ENCODE peak calls at places on chromosomes 13 and 19, in ten cellular contexts. U is left lung; M is naive thymus-derived CD4-positive, alpha-beta T cell; R is colonic mucosa; J is fibroblast of lung; E is right atrium auricular region; G is CD8-positive, alpha-beta memory T cell; L is AG09309; A is osteoblast; X is WERI-Rb-1. F is an unnamed sample.

GRCh38 chr13:99724633-99725517 is 223.6 kb downstream of the TM9SF2 start:
- DNase-seq in U (no peak), M (no peak), R (no peak), J (no peak), E (no peak), G (no peak), L (no peak), A (no peak), X (no peak), F (no peak)

GRCh38 chr19:5578094-5578846 is 10.5 kb upstream of the TINCR start:
- DNase-seq in U (peak), M (peak), R (peak), J (peak), E (no peak), G (peak), L (no peak), A (peak), X (peak), F (no peak)

GRCh38 chr13:46367622-46368327 is 19.3 kb downstream of the RUBCNL start:
- DNase-seq in U (no peak), M (no peak), R (no peak), J (peak), E (no peak), G (no peak), L (no peak), A (peak), X (no peak), F (no peak)

GRCh38 chr13:98386632-98387031 is 190.3 kb downstream of the STK24 start:
- DNase-seq in U (no peak), M (no peak), R (no peak), J (no peak), E (no peak), G (no peak), L (no peak), A (no peak), X (no peak), F (no peak)

GRCh38 chr13:24042710-24043440 is 117.6 kb upstream of the SPATA13 start:
- DNase-seq in U (no peak), M (no peak), R (no peak), J (no peak), E (no peak), G (no peak), L (no peak), A (no peak), X (no peak), F (no peak)

GRCh38 chr19:49073514-49074378 is 1.2 kb upstream of the KCNA7 start:
- DNase-seq in U (no peak), M (no peak), R (no peak), J (no peak), E (no peak), G (no peak), L (no peak), A (peak), X (peak), F (no peak)

GRCh38 chr13:38763446-38764381 is 76.8 kb downstream of the FREM2 start:
- DNase-seq in U (no peak), M (no peak), R (no peak), J (peak), E (no peak), G (no peak), L (no peak), A (peak), X (peak), F (peak)

GRCh38 chr13:48144413-48145035 is 49.6 kb upstream of the MED4 start:
- DNase-seq in U (peak), M (no peak), R (no peak), J (peak), E (peak), G (no peak), L (no peak), A (peak), X (no peak), F (no peak)

GRCh38 chr19:55447421-55448174 is 4.5 kb upstream of the SHISA7 start:
- DNase-seq in U (no peak), M (no peak), R (no peak), J (peak), E (no peak), G (no peak), L (no peak), A (peak), X (no peak), F (no peak)

GRCh38 chr19:8423821-8424223 is 10.7 kb downstream of the MARCHF2 start:
- DNase-seq in U (peak), M (no peak), R (peak), J (peak), E (peak), G (no peak), L (peak), A (peak), X (no peak), F (peak)

GRCh38 chr13:54934121-54934520 is 1905.5 kb downstream of the OLFM4 start:
- DNase-seq in U (no peak), M (no peak), R (no peak), J (no peak), E (no peak), G (no peak), L (no peak), A (no peak), X (no peak), F (no peak)

GRCh38 chr19:38977445-38978314 is 2.1 kb upstream of the FBXO17 start:
- DNase-seq in U (no peak), M (no peak), R (no peak), J (no peak), E (no peak), G (no peak), L (no peak), A (peak), X (no peak), F (no peak)

GRCh38 chr13:74219571-74219970 is 85.4 kb upstream of the KLF12 start:
- DNase-seq in U (no peak), M (no peak), R (no peak), J (no peak), E (no peak), G (no peak), L (no peak), A (no peak), X (no peak), F (no peak)

GRCh38 chr19:46741447-46741846 is 4.4 kb upstream of the FKRP start:
- DNase-seq in U (no peak), M (no peak), R (no peak), J (no peak), E (no peak), G (no peak), L (no peak), A (peak), X (no peak), F (no peak)

GRCh38 chr19:5172859-5173577 is 167.6 kb downstream of the PTPRS start:
- DNase-seq in U (no peak), M (no peak), R (no peak), J (peak), E (peak), G (no peak), L (peak), A (peak), X (no peak), F (peak)

GRCh38 chr19:54439174-54439851 is 9.7 kb upstream of the LENG8 start:
- DNase-seq in U (no peak), M (no peak), R (no peak), J (peak), E (no peak), G (no peak), L (no peak), A (peak), X (peak), F (no peak)

GRCh38 chr13:100544866-100545683 is 43.5 kb downstream of the GGACT start:
- DNase-seq in U (peak), M (no peak), R (no peak), J (no peak), E (no peak), G (no peak), L (no peak), A (peak), X (no peak), F (no peak)

GRCh38 chr19:1847684-1848398 is 442 bp downstream of the REXO1 start:
- DNase-seq in U (no peak), M (no peak), R (peak), J (peak), E (no peak), G (peak), L (no peak), A (peak), X (no peak), F (no peak)

GRCh38 chr19:55633866-55634265 is 6.9 kb upstream of the ZNF580 start:
- DNase-seq in U (no peak), M (no peak), R (no peak), J (no peak), E (no peak), G (no peak), L (no peak), A (peak), X (no peak), F (no peak)

GRCh38 chr19:44260343-44260681 is 626 bp downstream of the ZNF233 start:
- DNase-seq in U (no peak), M (no peak), R (peak), J (no peak), E (no peak), G (no peak), L (no peak), A (peak), X (no peak), F (no peak)
- H3K4me3 ChIP-seq in U (peak), M (no peak), R (peak), J (peak), E (peak), G (no peak), L (peak), A (peak), X (no peak), F (peak)

DNA sequence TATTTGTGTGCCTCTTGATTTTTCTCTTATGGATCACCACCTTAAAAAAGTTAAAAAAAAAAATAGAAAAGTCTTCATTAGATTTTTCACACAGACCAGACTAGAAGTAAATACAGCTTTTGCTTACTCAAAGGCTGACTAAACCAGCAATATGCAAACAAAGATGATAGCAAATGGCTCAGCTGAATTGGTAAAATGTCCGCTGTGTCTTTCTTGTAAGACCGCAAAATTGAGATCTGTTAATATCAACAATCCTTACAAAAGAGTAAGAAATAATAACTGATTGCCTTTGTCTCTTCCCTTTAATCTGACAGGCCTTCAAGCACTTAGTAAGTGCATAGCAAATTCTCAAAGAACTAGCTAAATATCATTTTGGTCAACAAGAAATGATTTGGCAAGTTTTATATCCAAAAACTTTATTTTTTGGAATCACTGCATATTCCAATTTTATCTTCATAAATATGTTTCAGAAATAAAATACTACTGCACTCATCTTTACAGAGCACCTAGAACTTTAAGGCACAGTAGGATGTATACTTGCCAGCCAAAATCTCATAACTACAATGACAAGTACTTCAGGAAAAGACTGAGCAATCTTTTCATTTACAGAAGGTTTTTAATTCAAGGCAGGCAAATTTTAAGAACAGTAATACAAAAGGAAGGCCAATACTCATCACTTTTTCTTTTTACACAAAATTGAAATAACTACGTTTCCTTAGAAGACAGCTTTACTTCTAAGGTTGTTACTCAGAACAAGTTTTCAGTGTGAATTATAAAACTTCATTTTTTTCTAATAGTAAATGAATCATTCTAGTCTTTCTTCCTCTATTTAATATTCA is 1.2 kb downstream of the ELF1 start:
- DNase-seq in U (no peak), M (no peak), R (no peak), J (no peak), E (no peak), G (no peak), L (no peak), A (no peak), X (no peak), F (no peak)
- H3K4me3 ChIP-seq in U (peak), M (peak), R (peak), J (no peak), E (peak), G (peak), L (no peak), A (no peak), X (no peak), F (no peak)

GRCh38 chr13:33280550-33280905 is 5.0 kb downstream of the STARD13 start:
- DNase-seq in U (no peak), M (no peak), R (no peak), J (no peak), E (no peak), G (no peak), L (no peak), A (no peak), X (no peak), F (no peak)

GRCh38 chr13:33279898-33280549 is 5.5 kb downstream of the STARD13 start:
- DNase-seq in U (no peak), M (no peak), R (no peak), J (peak), E (no peak), G (no peak), L (no peak), A (peak), X (no peak), F (no peak)

GRCh38 chr13:33277946-33278345 is 7.6 kb downstream of the STARD13 start:
- DNase-seq in U (no peak), M (no peak), R (no peak), J (peak), E (no peak), G (no peak), L (no peak), A (no peak), X (no peak), F (peak)

GRCh38 chr13:33278923-33279322 is 6.6 kb downstream of the STARD13 start:
- DNase-seq in U (no peak), M (no peak), R (no peak), J (no peak), E (no peak), G (no peak), L (no peak), A (no peak), X (no peak), F (no peak)

GRCh38 chr13:33279414-33279813 is 6.1 kb downstream of the STARD13 start:
- DNase-seq in U (no peak), M (no peak), R (peak), J (no peak), E (no peak), G (no peak), L (no peak), A (no peak), X (no peak), F (no peak)
- H3K4me3 ChIP-seq in U (no peak), M (no peak), R (no peak), J (no peak), E (no peak), G (no peak), L (no peak), A (no peak), X (no peak), F (no peak)

GRCh38 chr13:30572859-30573275 is 44.9 kb upstream of the USPL1 start:
- DNase-seq in U (no peak), M (no peak), R (no peak), J (peak), E (no peak), G (no peak), L (no peak), A (no peak), X (no peak), F (no peak)
- H3K4me3 ChIP-seq in U (peak), M (peak), R (no peak), J (peak), E (peak), G (peak), L (peak), A (peak), X (no peak), F (peak)

GRCh38 chr19:16892868-16893685 is 4.3 kb downstream of the F2RL3 start:
- DNase-seq in U (no peak), M (no peak), R (no peak), J (no peak), E (no peak), G (no peak), L (no peak), A (peak), X (no peak), F (no peak)
- H3K4me3 ChIP-seq in U (no peak), M (no peak), R (no peak), J (no peak), E (no peak), G (no peak), L (no peak), A (no peak), X (no peak), F (no peak)

GRCh38 chr19:12884202-12884601 is 2.8 kb downstream of the KLF1 start:
- DNase-seq in U (no peak), M (no peak), R (no peak), J (no peak), E (no peak), G (no peak), L (no peak), A (peak), X (no peak), F (no peak)

GRCh38 chr19:12884627-12884925 is 2.4 kb downstream of the KLF1 start:
- DNase-seq in U (no peak), M (no peak), R (no peak), J (no peak), E (no peak), G (no peak), L (no peak), A (peak), X (no peak), F (no peak)

GRCh38 chr19:12886943-12887747 is at the start of gene KLF1:
- DNase-seq in U (no peak), M (no peak), R (no peak), J (no peak), E (no peak), G (no peak), L (no peak), A (peak), X (no peak), F (no peak)

GRCh38 chr19:12884926-12885748 is 1.9 kb downstream of the KLF1 start:
- DNase-seq in U (peak), M (peak), R (peak), J (peak), E (no peak), G (peak), L (no peak), A (peak), X (peak), F (no peak)

DNA sequence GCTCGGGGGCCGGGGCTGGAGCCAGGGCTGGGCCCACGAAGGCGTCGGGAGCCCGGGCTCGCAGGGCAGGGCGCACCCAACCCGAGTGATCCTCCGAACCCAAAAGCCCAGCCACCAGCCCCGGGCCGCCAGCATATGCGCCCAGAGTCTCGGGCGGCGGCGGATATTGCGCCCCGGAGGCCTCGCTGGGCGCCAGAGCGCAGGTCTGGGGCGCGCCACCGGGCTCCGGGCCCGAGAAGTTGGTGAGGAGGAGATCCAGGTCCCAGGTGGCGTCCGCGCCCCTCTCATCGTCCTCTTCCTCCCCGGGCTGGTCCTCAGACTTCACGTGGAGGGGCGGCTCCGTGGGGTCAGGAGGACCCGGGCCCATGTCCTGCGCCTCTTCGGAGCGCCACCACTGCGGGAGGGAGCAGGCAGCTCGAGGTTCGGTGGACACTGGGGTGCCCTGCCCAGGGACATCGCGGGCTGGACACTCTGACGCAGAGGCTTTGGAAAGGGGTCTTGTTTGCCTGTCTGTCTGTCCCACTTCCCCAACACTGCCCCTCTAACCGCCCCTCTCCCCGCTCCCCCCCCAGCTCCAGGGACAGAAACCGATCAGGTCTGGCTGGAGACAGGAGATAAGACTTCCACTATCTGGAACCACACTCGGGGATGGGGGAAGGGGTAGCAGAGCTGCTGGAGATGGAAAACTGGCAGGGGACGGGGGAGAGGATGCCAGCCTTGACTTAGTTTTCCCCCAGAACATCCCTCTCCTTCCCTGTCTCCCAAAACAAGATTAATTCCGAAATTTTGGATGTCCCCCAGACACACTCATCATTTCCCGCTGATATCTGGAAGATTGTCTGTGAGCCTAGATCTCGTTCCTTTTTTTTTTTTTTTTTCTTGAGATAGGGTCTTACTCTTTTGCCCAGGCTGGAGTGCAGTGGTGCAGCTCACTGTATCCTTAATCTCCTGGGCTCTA is 973 bp downstream of the KLF1 start:
- DNase-seq in U (no peak), M (no peak), R (no peak), J (no peak), E (no peak), G (no peak), L (no peak), A (peak), X (no peak), F (no peak)
- H3K4me3 ChIP-seq in U (peak), M (peak), R (peak), J (no peak), E (no peak), G (peak), L (no peak), A (peak), X (peak), F (peak)

GRCh38 chr19:17687857-17688784 is at the start of gene UNC13A:
- DNase-seq in U (no peak), M (peak), R (peak), J (peak), E (no peak), G (peak), L (no peak), A (peak), X (peak), F (no peak)

GRCh38 chr19:17686027-17686511 is 2.1 kb downstream of the UNC13A start:
- DNase-seq in U (no peak), M (no peak), R (no peak), J (no peak), E (no peak), G (no peak), L (no peak), A (peak), X (no peak), F (no peak)

GRCh38 chr19:17686592-17687042 is 1.5 kb downstream of the UNC13A start:
- DNase-seq in U (no peak), M (no peak), R (peak), J (no peak), E (no peak), G (no peak), L (no peak), A (peak), X (peak), F (no peak)

GRCh38 chr19:17688853-17689595 is 870 bp upstream of the UNC13A start:
- DNase-seq in U (no peak), M (no peak), R (no peak), J (no peak), E (no peak), G (no peak), L (no peak), A (no peak), X (no peak), F (no peak)

DNA sequence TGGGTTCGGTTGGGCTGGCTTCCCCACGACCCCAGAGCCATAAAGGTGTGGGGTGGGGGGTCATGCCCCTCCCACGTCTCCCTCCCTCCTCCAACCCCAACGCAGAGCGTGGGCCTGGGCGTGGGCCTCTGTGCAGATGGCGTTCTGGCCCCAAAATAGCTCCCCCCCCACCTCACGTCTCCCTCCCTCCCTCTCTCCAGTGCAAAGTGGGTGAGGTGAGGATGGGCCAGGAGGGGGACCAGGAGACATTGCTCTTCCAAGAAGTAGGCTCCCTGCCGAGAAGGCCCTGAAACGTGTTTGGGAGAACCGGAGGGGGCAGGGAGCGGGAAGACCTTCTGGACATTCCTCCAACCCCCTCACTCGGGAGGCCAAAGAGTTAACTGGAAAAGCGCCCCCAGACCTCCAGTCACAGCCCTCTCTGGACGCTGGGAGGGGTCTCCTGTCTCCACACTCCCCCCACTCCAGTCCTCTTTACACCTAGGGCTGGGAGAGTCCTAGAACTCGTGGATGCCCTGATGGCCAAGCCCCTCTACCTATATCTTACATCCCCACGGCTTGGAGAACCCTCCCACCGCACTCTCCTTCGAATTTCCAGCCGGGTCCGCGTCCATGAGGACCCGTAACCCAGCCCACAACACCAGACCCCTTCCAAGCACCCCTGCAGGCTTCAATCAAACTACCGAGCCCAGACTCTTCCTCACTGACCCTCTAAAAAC is 855 bp downstream of the UNC13A start:
- DNase-seq in U (no peak), M (no peak), R (no peak), J (no peak), E (no peak), G (no peak), L (no peak), A (peak), X (peak), F (no peak)
- H3K4me3 ChIP-seq in U (no peak), M (no peak), R (no peak), J (no peak), E (no peak), G (no peak), L (peak), A (no peak), X (peak), F (no peak)

GRCh38 chr19:3396881-3397265 is 30.5 kb downstream of the NFIC start:
- DNase-seq in U (no peak), M (no peak), R (no peak), J (no peak), E (no peak), G (no peak), L (no peak), A (peak), X (no peak), F (no peak)
- H3K4me3 ChIP-seq in U (no peak), M (no peak), R (no peak), J (no peak), E (no peak), G (no peak), L (no peak), A (no peak), X (no peak), F (no peak)

GRCh38 chr19:50460161-50460765 is 16.0 kb upstream of the EMC10 start:
- DNase-seq in U (no peak), M (no peak), R (no peak), J (peak), E (no peak), G (no peak), L (no peak), A (peak), X (no peak), F (no peak)
- H3K4me3 ChIP-seq in U (no peak), M (no peak), R (no peak), J (no peak), E (no peak), G (no peak), L (no peak), A (no peak), X (no peak), F (no peak)